ENCODE peak calls at places on chromosomes 16 and 17, in seven cellular contexts. C is CD8-positive, alpha-beta memory T cell; E is right lobe of liver; P is CD8-positive, alpha-beta T cell; D is GM23248; I is foreskin keratinocyte; U is heart left ventricle. S is an unnamed sample. For H3K4me1, the result is how much of the 10 kb centered on the place peaks cover.

GRCh38 chr17:27817731-27818130 is 17.4 kb upstream of the NOS2 start:
- DNase-seq in P (no peak), D (peak), I (no peak), C (no peak), E (no peak), U (no peak), S (peak)

GRCh38 chr17:29615492-29616299 is 7.0 kb downstream of the CORO6 start:
- DNase-seq in P (peak), C (peak), E (peak), D (peak), U (peak), I (peak), S (peak)

GRCh38 chr17:47715669-47716325 is 17.2 kb upstream of the TBX21 start:
- DNase-seq in U (no peak), E (no peak), P (no peak), D (no peak), I (no peak), C (no peak), S (no peak)

GRCh38 chr16:54326266-54326662 is 39.7 kb upstream of the IRX3 start:
- DNase-seq in U (no peak), D (peak), P (no peak), E (no peak), C (no peak), I (no peak), S (peak)

GRCh38 chr17:81119223-81120148 is 45.8 kb upstream of the PVALEF start:
- DNase-seq in U (peak), D (peak), P (peak), C (peak), I (peak), E (peak), S (peak)

GRCh38 chr16:75288596-75289120 is 37.2 kb upstream of the BCAR1 start:
- DNase-seq in E (no peak), D (no peak), I (no peak), C (peak), U (no peak), P (peak), S (no peak)

GRCh38 chr16:22007509-22008214 is at the start of gene MOSMO:
- DNase-seq in D (peak), P (peak), E (peak), I (peak), C (peak), U (peak), S (peak)

GRCh38 chr17:65539867-65540266 is 21.6 kb downstream of the AXIN2 start:
- DNase-seq in E (no peak), P (no peak), C (no peak), U (no peak), D (no peak), I (no peak), S (peak)

DNA sequence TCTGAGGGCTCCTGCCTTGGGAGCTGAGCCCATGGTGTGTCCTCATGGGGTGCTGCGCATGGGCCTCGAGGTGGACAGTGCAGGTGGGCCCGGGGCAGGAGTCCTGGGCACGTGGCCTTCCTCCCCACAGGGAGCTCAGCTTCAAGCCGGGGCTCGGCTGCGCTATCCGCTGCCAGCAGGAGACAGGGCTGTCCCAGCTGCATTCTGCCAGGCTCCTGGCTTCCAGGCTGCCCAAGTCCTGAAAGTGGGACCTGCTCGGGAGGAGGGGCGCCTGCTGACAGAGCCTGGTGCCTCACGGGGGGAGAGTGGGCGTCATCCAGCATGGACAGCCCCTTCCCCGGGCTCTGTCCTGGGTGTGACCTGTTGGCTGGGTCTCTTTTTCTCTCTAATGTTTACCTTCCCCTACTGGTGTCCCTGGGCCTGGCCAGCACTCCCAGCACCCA is 7.1 kb downstream of the TRAF7 start:
- DNase-seq in E (no peak), C (no peak), U (no peak), I (no peak), P (no peak), D (no peak), S (no peak)
- H3K4me1 ChIP-seq in E (under half), C (under half), U (under half), I (under half), P (under half), D (under half), S (under half)

GRCh38 chr17:1796800-1797199 is 32.9 kb downstream of the SMYD4 start:
- DNase-seq in E (no peak), I (no peak), C (no peak), U (no peak), D (no peak), P (no peak), S (no peak)
- H3K4me1 ChIP-seq in E (under half), I (under half), C (under half), U (under half), D (under half), P (under half), S (under half)

DNA sequence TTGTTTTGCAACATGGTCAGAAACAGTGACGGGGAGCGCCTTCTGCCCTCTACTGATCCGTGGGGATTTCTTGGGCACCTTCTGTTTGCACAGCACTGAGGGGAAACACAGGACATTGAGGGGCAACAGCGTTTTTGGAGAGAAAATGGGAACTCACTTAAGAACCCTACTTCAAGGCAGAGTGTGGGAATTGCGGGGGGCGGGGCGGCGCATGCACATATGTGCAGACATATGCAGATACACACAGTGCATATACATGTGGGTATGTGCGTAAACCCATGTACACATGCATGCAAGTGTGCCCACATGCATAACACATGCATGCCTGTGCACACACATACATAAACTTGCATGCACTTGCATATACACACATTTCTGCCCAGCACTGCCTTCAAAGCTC is 32.3 kb downstream of the NLRC5 start:
- DNase-seq in D (no peak), U (no peak), C (no peak), I (no peak), E (no peak), P (no peak), S (no peak)
- H3K4me1 ChIP-seq in D (under half), U (under half), C (half or more), I (under half), E (under half), P (half or more), S (under half)

DNA sequence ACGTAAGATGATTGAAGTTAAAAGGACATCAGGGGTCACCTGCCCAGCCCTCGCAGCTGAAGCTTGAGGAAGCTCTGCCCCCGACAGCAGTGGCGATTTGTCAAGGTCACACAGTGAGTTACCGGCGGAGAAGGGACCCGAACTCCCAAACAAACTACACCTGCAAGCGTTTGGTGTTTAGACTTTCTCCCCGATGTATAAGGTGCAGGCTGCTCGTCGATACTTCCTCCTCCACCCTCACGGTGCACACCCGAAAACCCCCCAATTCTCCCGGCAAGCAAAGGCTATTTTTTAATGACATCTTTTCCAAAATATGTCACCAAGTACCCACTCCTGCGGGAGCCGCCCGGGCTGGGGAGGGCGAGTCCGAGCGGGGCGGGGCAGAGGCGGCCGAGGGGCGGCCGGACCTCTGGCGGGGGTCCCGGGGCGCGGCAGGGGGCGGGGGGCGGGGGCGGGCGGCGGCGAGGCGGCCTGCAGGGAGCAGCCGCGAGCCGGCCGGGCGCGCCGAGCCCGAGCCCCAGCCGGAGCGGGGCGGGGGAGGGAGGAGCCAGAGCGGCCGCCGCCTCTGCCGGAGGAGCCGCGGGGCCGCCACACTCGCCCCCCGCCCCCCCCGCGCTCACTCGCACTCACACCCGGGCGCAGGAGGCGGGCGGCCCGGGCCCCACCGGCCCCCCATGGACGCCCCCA is at the start of gene THRA:
- DNase-seq in C (peak), U (peak), D (peak), I (no peak), P (peak), E (peak), S (peak)
- H3K4me1 ChIP-seq in C (under half), U (half or more), D (under half), I (under half), P (under half), E (under half), S (under half)

DNA sequence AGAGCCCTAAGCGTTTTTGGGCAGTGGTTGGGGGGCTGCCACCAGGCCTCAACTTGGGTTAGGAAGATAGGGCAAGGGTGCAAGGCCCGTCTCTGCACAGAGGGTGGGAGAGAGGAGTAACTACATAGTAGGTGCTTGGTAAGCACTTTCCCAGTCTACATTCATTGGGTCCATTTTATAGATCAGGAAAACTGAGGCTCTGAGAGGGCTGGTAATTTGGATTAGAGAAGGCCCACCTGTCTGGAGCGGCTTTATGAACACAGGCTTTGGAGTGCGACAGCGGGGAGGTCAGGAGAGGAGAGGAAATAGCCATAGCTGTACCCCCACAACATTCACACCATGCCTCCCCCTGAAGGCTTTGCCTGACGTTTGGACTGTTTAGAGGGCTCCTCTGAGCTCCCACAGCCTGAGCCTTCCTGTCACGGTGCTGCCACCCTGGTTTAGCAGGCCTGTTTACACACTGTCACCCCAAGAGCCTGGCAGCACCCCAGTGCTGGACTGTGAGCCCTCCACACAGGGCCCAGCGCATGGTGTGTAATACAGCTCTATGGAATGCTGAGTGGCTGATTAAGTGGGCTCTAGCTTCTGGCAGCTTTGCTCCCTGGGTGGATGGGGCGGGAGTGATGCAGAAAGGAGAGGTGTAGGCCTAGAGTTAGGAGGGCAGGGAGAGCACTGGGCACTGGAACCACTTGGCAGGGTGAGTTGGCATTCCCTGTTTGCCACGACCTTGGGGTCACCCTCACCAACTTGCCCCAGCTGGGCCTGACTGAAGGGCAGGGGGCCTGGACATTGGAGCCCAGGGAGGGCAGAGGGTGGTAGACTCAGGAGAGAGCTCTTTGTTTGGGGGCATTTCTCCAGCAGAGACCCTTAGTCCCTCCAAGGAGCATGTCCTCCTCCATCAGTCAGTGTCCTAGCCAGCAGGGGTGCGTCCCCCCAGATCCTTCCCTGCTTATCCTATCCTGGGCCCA is 73.7 kb downstream of the RAI1 start:
- DNase-seq in E (no peak), D (no peak), C (no peak), I (no peak), P (no peak), U (no peak), S (no peak)
- H3K4me1 ChIP-seq in E (under half), D (under half), C (half or more), I (under half), P (half or more), U (half or more), S (under half)

DNA sequence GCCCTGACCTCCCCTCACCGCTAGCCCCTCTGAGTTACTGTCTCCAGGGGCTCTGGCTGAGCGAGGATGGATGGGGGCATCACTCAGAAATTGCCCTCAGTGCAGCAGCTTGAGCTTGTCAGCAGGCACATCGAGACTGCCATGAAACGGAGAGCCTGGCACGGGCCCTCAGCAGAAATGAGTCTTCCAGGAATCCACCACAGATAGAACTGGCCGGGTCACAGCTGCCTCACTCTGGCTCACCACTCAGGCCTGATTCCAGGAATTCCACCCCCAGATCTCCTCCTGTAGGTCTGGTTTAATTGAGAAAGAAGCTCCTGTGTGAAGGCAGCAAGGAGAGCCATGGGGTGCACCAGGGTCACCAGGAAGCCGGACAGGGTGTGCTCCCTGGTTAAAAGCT is 85.5 kb downstream of the GSG1L start:
- DNase-seq in U (no peak), C (no peak), D (peak), I (no peak), P (no peak), E (no peak), S (peak)
- H3K4me1 ChIP-seq in U (under half), C (under half), D (under half), I (under half), P (under half), E (under half), S (under half)

S was measured in osteoblast.